ENCODE peak calls at places on chromosomes 13 and 19, in four cellular contexts. One of them, this sample, is unnamed.

GRCh38 chr19:40279761-40280607 is 5.2 kb downstream of the AKT2 start:
- DNase-seq in left ventricle myocardium inferior: no peak
- DNase-seq in WERI-Rb-1: no peak
- DNase-seq in gastrocnemius medialis: no peak
- DNase-seq in this sample: no peak

GRCh38 chr13:38819053-38819452 is 132.2 kb downstream of the FREM2 start:
- DNase-seq in left ventricle myocardium inferior: no peak
- DNase-seq in WERI-Rb-1: no peak
- DNase-seq in gastrocnemius medialis: no peak
- DNase-seq in this sample: no peak

GRCh38 chr13:50220938-50221337 is 205.7 kb downstream of the KCNRG start:
- DNase-seq in left ventricle myocardium inferior: no peak
- DNase-seq in WERI-Rb-1: no peak
- DNase-seq in gastrocnemius medialis: no peak
- DNase-seq in this sample: no peak

GRCh38 chr19:46408611-46409039 is 4.7 kb downstream of the CCDC8 start:
- DNase-seq in left ventricle myocardium inferior: peak; percentile 84
- DNase-seq in WERI-Rb-1: peak; percentile 54
- DNase-seq in gastrocnemius medialis: no peak
- DNase-seq in this sample: no peak

GRCh38 chr13:31894931-31895330 is 136.6 kb upstream of the FRY start:
- DNase-seq in left ventricle myocardium inferior: no peak
- DNase-seq in WERI-Rb-1: no peak
- DNase-seq in gastrocnemius medialis: no peak
- DNase-seq in this sample: no peak

GRCh38 chr13:108920137-108920536 is 290.7 kb downstream of the MYO16 start:
- DNase-seq in left ventricle myocardium inferior: no peak
- DNase-seq in WERI-Rb-1: no peak
- DNase-seq in gastrocnemius medialis: no peak
- DNase-seq in this sample: no peak

GRCh38 chr19:47560999-47561398 is 11.9 kb downstream of the ZNF541 start:
- DNase-seq in left ventricle myocardium inferior: no peak
- DNase-seq in WERI-Rb-1: no peak
- DNase-seq in gastrocnemius medialis: no peak
- DNase-seq in this sample: no peak

GRCh38 chr13:49539313-49539712 is 43.6 kb downstream of the PHF11 start:
- DNase-seq in left ventricle myocardium inferior: no peak
- DNase-seq in WERI-Rb-1: no peak
- DNase-seq in gastrocnemius medialis: no peak
- DNase-seq in this sample: peak; percentile 42

GRCh38 chr19:49442793-49443365 is 1.6 kb upstream of the SLC17A7 start:
- DNase-seq in left ventricle myocardium inferior: peak; percentile 96
- DNase-seq in WERI-Rb-1: peak; percentile 99
- DNase-seq in gastrocnemius medialis: peak; percentile 89
- DNase-seq in this sample: peak; percentile 44

GRCh38 chr19:49340865-49341718 is 5.9 kb downstream of the CD37 start:
- DNase-seq in left ventricle myocardium inferior: no peak
- DNase-seq in WERI-Rb-1: no peak
- DNase-seq in gastrocnemius medialis: no peak
- DNase-seq in this sample: no peak

GRCh38 chr13:28569886-28570285 is 75.0 kb upstream of the FLT1 start:
- DNase-seq in left ventricle myocardium inferior: no peak
- DNase-seq in WERI-Rb-1: no peak
- DNase-seq in gastrocnemius medialis: no peak
- DNase-seq in this sample: no peak

GRCh38 chr13:103145476-103145875 is 79.3 kb upstream of the SLC10A2 start:
- DNase-seq in left ventricle myocardium inferior: no peak
- DNase-seq in WERI-Rb-1: no peak
- DNase-seq in gastrocnemius medialis: no peak
- DNase-seq in this sample: no peak

GRCh38 chr19:19537321-19538048 is 580 bp upstream of the CILP2 start:
- DNase-seq in left ventricle myocardium inferior: no peak
- DNase-seq in WERI-Rb-1: no peak
- DNase-seq in gastrocnemius medialis: no peak
- DNase-seq in this sample: no peak

GRCh38 chr13:21079761-21080730 is 18.7 kb upstream of the LATS2 start:
- DNase-seq in left ventricle myocardium inferior: no peak
- DNase-seq in WERI-Rb-1: no peak
- DNase-seq in gastrocnemius medialis: no peak
- DNase-seq in this sample: peak; percentile 43

GRCh38 chr13:36512771-36513170 is 80.5 kb downstream of the CCNA1 start:
- DNase-seq in left ventricle myocardium inferior: no peak
- DNase-seq in WERI-Rb-1: no peak
- DNase-seq in gastrocnemius medialis: no peak
- DNase-seq in this sample: no peak

GRCh38 chr19:21460686-21461085 is 44.7 kb upstream of the ZNF429 start:
- DNase-seq in left ventricle myocardium inferior: no peak
- DNase-seq in WERI-Rb-1: no peak
- DNase-seq in gastrocnemius medialis: no peak
- DNase-seq in this sample: no peak

GRCh38 chr19:12944064-12944674 is 1.5 kb upstream of the RAD23A start:
- DNase-seq in left ventricle myocardium inferior: no peak
- DNase-seq in WERI-Rb-1: no peak
- DNase-seq in gastrocnemius medialis: no peak
- DNase-seq in this sample: no peak

DNA sequence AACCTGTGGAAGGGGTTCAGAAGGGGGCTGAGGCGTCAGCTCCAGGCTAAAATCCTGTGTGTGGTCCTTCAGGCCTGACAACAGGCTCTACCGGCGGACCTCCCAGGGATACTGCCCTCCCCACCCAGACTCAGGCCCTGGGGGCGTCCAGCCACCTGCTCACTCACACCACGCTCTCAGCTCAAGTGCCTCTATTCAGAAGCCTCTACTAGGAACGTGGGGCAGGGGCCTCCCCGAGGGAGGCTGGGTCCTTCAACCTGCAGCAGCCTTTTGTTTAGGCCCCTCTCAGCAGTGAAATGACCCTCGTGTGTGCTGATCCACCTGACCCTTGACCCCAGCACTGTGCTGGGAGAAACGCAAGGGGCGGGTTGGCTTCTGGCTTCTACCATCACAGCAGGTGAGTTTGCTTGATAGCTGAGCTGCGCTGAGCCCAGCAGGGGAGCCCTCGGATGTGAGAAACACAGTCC is 10.6 kb downstream of the PLPP2 start:
- DNase-seq in left ventricle myocardium inferior: no peak
- DNase-seq in WERI-Rb-1: no peak
- DNase-seq in gastrocnemius medialis: no peak
- DNase-seq in this sample: no peak
- H3K4me3 ChIP-seq in left ventricle myocardium inferior: no peak overlapping the region
- H3K4me3 ChIP-seq in WERI-Rb-1: no peak overlapping the region
- H3K4me3 ChIP-seq in gastrocnemius medialis: no peak overlapping the region
- H3K4me3 ChIP-seq in this sample: no peak overlapping the region

DNA sequence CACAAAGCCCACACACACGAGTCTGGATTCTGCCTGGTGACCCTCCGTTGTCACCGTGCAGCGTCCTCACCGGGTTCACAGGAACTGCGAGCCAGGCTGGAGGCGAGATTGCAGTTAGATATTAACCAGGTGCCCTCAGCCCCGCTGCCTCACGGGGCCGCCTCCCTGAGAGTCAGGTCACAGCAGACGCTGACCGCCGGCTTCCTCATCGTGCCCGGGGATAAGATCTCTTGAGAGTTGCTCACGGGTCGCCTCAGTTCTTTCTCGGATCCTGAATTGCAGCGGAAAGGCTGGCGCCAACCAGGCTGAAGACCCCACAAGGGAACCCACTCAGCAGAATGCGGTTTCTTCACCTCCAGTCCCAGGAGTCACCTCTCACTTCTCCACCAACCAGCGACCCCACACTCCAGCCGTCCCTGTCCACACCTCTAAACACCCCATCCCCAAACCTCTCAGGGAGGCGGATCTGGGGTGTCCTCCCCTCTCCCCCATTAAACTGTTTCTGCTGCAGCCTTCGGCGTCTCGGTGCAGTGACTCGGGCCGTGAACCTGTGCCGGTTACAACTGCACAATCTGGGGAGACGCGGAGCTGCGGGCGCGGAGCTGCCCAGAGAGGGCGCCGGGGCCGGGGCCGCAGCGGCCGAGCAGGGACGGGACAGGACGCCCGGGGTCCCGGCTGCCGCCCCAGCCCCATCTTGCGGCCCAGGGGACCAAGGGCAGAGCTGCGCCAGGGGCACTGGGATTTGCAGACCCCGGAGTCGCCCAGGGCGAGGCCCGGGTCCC is 591 bp downstream of the ZNF823 start:
- DNase-seq in left ventricle myocardium inferior: peak; percentile 31
- DNase-seq in WERI-Rb-1: peak; percentile 36
- DNase-seq in gastrocnemius medialis: peak; percentile 2
- DNase-seq in this sample: no peak
- TF ChIP-seq CTCF in left ventricle myocardium inferior: peak; percentile 9
- TF ChIP-seq CTCF in WERI-Rb-1: peak; percentile 5
- TF ChIP-seq CTCF in gastrocnemius medialis: no peak
- TF ChIP-seq CTCF in this sample: no peak

DNA sequence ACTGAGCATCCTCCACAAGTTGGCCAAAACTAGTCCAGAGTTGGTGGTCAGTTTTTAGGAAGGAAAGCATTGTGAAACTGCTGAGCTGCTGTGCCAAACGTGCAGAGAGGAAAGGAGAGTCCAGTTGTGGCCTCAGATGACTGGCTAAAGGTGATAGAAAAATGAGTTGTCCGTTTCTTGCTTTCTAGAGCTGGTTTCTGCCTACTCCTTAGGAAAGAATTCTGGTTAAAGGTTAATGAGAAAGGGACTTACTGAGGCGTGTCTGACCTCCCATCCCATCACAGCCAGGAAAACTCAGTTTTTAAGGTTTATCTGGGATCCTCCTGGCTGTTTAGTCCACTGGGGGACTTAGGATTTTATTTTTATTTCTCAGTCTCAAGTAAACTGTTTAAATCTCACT is 1186.3 kb downstream of the UQCRFS1 start:
- DNase-seq in left ventricle myocardium inferior: no peak
- DNase-seq in WERI-Rb-1: no peak
- DNase-seq in gastrocnemius medialis: no peak
- DNase-seq in this sample: no peak
- H3K4me3 ChIP-seq in left ventricle myocardium inferior: no peak overlapping the region
- H3K4me3 ChIP-seq in WERI-Rb-1: no peak overlapping the region
- H3K4me3 ChIP-seq in gastrocnemius medialis: no peak overlapping the region
- H3K4me3 ChIP-seq in this sample: no peak overlapping the region

GRCh38 chr13:110713981-110714797 is 689 bp downstream of the ING1 start:
- DNase-seq in left ventricle myocardium inferior: peak; percentile 49
- DNase-seq in WERI-Rb-1: peak; percentile 67
- DNase-seq in gastrocnemius medialis: peak; percentile 26
- DNase-seq in this sample: no peak

GRCh38 chr13:110714798-110715394 is 1.4 kb downstream of the ING1 start:
- DNase-seq in left ventricle myocardium inferior: peak; percentile 74
- DNase-seq in WERI-Rb-1: peak; percentile 79
- DNase-seq in gastrocnemius medialis: peak; percentile 29
- DNase-seq in this sample: no peak

GRCh38 chr13:110713642-110713952 is at the start of gene ING1:
- DNase-seq in left ventricle myocardium inferior: peak; percentile 92
- DNase-seq in WERI-Rb-1: peak; percentile 94
- DNase-seq in gastrocnemius medialis: no peak
- DNase-seq in this sample: no peak

GRCh38 chr13:110716235-110716505 is 2.7 kb downstream of the ING1 start:
- DNase-seq in left ventricle myocardium inferior: no peak
- DNase-seq in WERI-Rb-1: no peak
- DNase-seq in gastrocnemius medialis: peak; percentile 58
- DNase-seq in this sample: no peak

GRCh38 chr13:110715395-110716234 is 2.1 kb downstream of the ING1 start:
- DNase-seq in left ventricle myocardium inferior: peak; percentile 98
- DNase-seq in WERI-Rb-1: peak; percentile 100
- DNase-seq in gastrocnemius medialis: peak; percentile 99
- DNase-seq in this sample: peak; percentile 99
- TF ChIP-seq CTCF in left ventricle myocardium inferior: peak; percentile 38
- TF ChIP-seq CTCF in WERI-Rb-1: peak; percentile 30
- TF ChIP-seq CTCF in gastrocnemius medialis: no peak
- TF ChIP-seq CTCF in this sample: peak; percentile 35

This sample was measured in AG04450.